ENCODE peak calls at places on chromosomes 7 and 10, in four cellular contexts. One of them, this sample, is unnamed.

GRCh38 chr7:75856562-75856961 is 22.3 kb upstream of the RHBDD2 start:
- DNase-seq in tibial artery: no peak
- DNase-seq in AG10803: no peak
- DNase-seq in astrocyte of the spinal cord: no peak
- DNase-seq in this sample: no peak

GRCh38 chr10:85225311-85225710 is 896.9 kb downstream of the CCSER2 start:
- DNase-seq in AG10803: no peak
- DNase-seq in tibial artery: no peak
- DNase-seq in astrocyte of the spinal cord: no peak
- DNase-seq in this sample: no peak

GRCh38 chr7:155257482-155258232 is 40.0 kb upstream of the INSIG1 start:
- DNase-seq in AG10803: peak
- DNase-seq in astrocyte of the spinal cord: peak
- DNase-seq in tibial artery: peak
- DNase-seq in this sample: no peak

GRCh38 chr7:135510603-135511183 is 791 bp upstream of the CNOT4 start:
- DNase-seq in tibial artery: no peak
- DNase-seq in AG10803: peak
- DNase-seq in astrocyte of the spinal cord: peak
- DNase-seq in this sample: no peak

GRCh38 chr7:142889825-142890224 is 4.3 kb upstream of the TRPV6 start:
- DNase-seq in AG10803: no peak
- DNase-seq in tibial artery: no peak
- DNase-seq in astrocyte of the spinal cord: no peak
- DNase-seq in this sample: no peak

GRCh38 chr10:34489436-34489835 is 325.7 kb downstream of the PARD3 start:
- DNase-seq in AG10803: no peak
- DNase-seq in astrocyte of the spinal cord: no peak
- DNase-seq in tibial artery: no peak
- DNase-seq in this sample: no peak

GRCh38 chr7:34100661-34101060 is 195.3 kb downstream of the BMPER start:
- DNase-seq in AG10803: no peak
- DNase-seq in tibial artery: no peak
- DNase-seq in astrocyte of the spinal cord: no peak
- DNase-seq in this sample: no peak

GRCh38 chr10:126215767-126216166 is 172.5 kb downstream of the ADAM12 start:
- DNase-seq in AG10803: peak
- DNase-seq in tibial artery: no peak
- DNase-seq in astrocyte of the spinal cord: no peak
- DNase-seq in this sample: no peak

GRCh38 chr10:125263551-125263950 is 103.2 kb upstream of the CTBP2 start:
- DNase-seq in AG10803: peak
- DNase-seq in astrocyte of the spinal cord: no peak
- DNase-seq in tibial artery: no peak
- DNase-seq in this sample: no peak

GRCh38 chr10:75211007-75211735 is 575 bp downstream of the VDAC2 start:
- DNase-seq in astrocyte of the spinal cord: peak
- DNase-seq in AG10803: peak
- DNase-seq in tibial artery: no peak
- DNase-seq in this sample: no peak

GRCh38 chr7:151400626-151401315 is 9.1 kb downstream of the WDR86 start:
- DNase-seq in AG10803: no peak
- DNase-seq in tibial artery: no peak
- DNase-seq in astrocyte of the spinal cord: no peak
- DNase-seq in this sample: no peak

GRCh38 chr7:44867073-44867990 is 18.0 kb downstream of the PURB start:
- DNase-seq in tibial artery: no peak
- DNase-seq in astrocyte of the spinal cord: peak
- DNase-seq in AG10803: peak
- DNase-seq in this sample: no peak

GRCh38 chr10:26367771-26368170 is 70.4 kb upstream of the APBB1IP start:
- DNase-seq in AG10803: peak
- DNase-seq in astrocyte of the spinal cord: peak
- DNase-seq in tibial artery: no peak
- DNase-seq in this sample: no peak

GRCh38 chr7:122299935-122300606 is 4.5 kb downstream of the FEZF1 start:
- DNase-seq in astrocyte of the spinal cord: no peak
- DNase-seq in AG10803: no peak
- DNase-seq in tibial artery: no peak
- DNase-seq in this sample: no peak

GRCh38 chr7:19020711-19021110 is 96.7 kb downstream of the TWIST1 start:
- DNase-seq in AG10803: peak
- DNase-seq in tibial artery: no peak
- DNase-seq in astrocyte of the spinal cord: peak
- DNase-seq in this sample: no peak

GRCh38 chr10:99339077-99339476 is 9.9 kb downstream of the CNNM1 start:
- DNase-seq in AG10803: peak
- DNase-seq in astrocyte of the spinal cord: peak
- DNase-seq in tibial artery: no peak
- DNase-seq in this sample: no peak

GRCh38 chr7:29400435-29400834 is 163.2 kb upstream of the PRR15 start:
- DNase-seq in AG10803: no peak
- DNase-seq in astrocyte of the spinal cord: no peak
- DNase-seq in tibial artery: no peak
- DNase-seq in this sample: no peak

GRCh38 chr7:100785878-100786277 is 41.4 kb downstream of the EPHB4 start:
- DNase-seq in astrocyte of the spinal cord: no peak
- DNase-seq in tibial artery: no peak
- DNase-seq in AG10803: no peak
- DNase-seq in this sample: no peak

GRCh38 chr7:147775564-147775963 is 815.0 kb upstream of the C7orf33 start:
- DNase-seq in tibial artery: no peak
- DNase-seq in astrocyte of the spinal cord: no peak
- DNase-seq in AG10803: peak
- DNase-seq in this sample: no peak

GRCh38 chr7:18866359-18867036 is 250.9 kb downstream of the TWIST1 start:
- DNase-seq in astrocyte of the spinal cord: peak
- DNase-seq in AG10803: peak
- DNase-seq in tibial artery: peak
- DNase-seq in this sample: no peak

GRCh38 chr10:91820144-91820543 is 21.9 kb downstream of the TNKS2 start:
- DNase-seq in AG10803: no peak
- DNase-seq in astrocyte of the spinal cord: peak
- DNase-seq in tibial artery: no peak
- DNase-seq in this sample: no peak

GRCh38 chr10:43198682-43199005 is 60.4 kb downstream of the CSGALNACT2 start:
- DNase-seq in tibial artery: peak
- DNase-seq in astrocyte of the spinal cord: no peak
- DNase-seq in AG10803: no peak
- DNase-seq in this sample: no peak

GRCh38 chr7:148368562-148368961 is 222.0 kb upstream of the C7orf33 start:
- DNase-seq in AG10803: no peak
- DNase-seq in astrocyte of the spinal cord: no peak
- DNase-seq in tibial artery: no peak
- DNase-seq in this sample: no peak

DNA sequence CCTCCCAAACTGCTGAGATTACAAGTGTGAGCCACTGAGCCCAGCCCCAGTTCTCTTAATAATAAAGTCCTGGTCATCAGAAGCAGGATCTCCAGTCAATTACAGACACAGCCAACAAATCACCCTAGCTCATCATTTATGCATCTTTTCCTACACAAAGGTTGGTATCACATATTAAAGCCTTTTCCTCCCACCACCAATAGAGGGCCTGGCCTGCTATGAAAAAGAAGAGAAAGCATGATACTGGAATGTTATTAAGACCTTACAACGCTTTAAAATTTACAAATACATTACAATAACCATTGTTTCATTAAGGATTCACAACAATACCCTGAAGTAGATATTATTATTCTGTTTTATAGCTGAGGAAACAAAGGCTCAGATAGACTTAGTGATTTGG is 25.9 kb downstream of the VAX1 start:
- DNase-seq in AG10803: no peak
- DNase-seq in astrocyte of the spinal cord: no peak
- DNase-seq in tibial artery: no peak
- DNase-seq in this sample: no peak
- TF ChIP-seq CTCF in AG10803: peak
- TF ChIP-seq CTCF in astrocyte of the spinal cord: peak
- TF ChIP-seq CTCF in tibial artery: no peak
- TF ChIP-seq CTCF in this sample: peak

DNA sequence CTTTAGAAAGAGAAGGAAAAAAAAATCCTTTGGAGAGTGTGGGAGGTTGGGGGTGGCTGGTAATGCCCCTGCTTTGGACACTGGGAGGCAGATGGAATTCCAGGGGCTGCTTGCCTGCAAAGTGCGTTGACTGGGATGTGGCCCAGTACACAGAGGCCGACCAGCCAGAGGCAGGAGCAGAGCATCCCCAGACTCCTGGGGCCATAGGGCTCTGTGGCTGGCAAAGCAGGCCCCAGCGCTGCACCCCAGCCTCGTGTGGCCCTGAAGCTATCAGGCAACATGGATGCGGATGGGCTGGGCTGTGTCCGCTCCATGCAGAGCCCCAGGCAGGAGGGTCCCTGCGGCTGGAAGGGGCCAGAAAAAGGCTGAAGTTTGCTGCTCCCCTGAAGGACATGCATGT is 361.6 kb upstream of the FZD8 start:
- DNase-seq in astrocyte of the spinal cord: no peak
- DNase-seq in AG10803: no peak
- DNase-seq in tibial artery: no peak
- DNase-seq in this sample: no peak
- TF ChIP-seq CTCF in astrocyte of the spinal cord: no peak
- TF ChIP-seq CTCF in AG10803: no peak
- TF ChIP-seq CTCF in tibial artery: no peak
- TF ChIP-seq CTCF in this sample: no peak

DNA sequence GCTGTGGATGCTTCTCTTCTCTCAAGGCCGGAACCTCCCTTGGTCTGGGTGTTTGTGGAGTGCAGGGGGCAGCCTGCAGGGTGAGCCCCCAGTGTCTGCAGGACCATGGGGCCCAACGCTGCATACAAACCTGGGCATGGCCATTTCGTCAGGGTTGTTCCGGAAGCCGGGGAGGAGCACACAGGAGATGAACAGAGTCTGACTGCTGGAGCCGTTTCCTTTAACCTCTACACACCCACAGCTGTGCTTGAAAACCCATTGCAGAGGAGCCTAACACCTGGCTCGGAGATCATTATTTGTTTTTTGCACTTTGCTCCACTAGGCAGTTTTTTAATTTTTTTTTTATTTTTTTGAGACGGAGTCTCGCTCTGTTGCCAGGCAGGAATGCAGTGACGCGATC is 167.6 kb upstream of the INSYN2A start:
- DNase-seq in AG10803: no peak
- DNase-seq in tibial artery: no peak
- DNase-seq in astrocyte of the spinal cord: no peak
- DNase-seq in this sample: no peak
- TF ChIP-seq CTCF in AG10803: no peak
- TF ChIP-seq CTCF in tibial artery: no peak
- TF ChIP-seq CTCF in astrocyte of the spinal cord: no peak
- TF ChIP-seq CTCF in this sample: no peak

GRCh38 chr7:2144926-2145325 is 87.8 kb downstream of the MAD1L1 start:
- DNase-seq in astrocyte of the spinal cord: no peak
- DNase-seq in tibial artery: no peak
- DNase-seq in AG10803: no peak
- DNase-seq in this sample: no peak

GRCh38 chr7:2145835-2146580 is 86.7 kb downstream of the MAD1L1 start:
- DNase-seq in tibial artery: no peak
- DNase-seq in astrocyte of the spinal cord: no peak
- DNase-seq in AG10803: no peak
- DNase-seq in this sample: no peak

GRCh38 chr7:2148814-2149213 is 83.9 kb downstream of the MAD1L1 start:
- DNase-seq in astrocyte of the spinal cord: no peak
- DNase-seq in tibial artery: no peak
- DNase-seq in AG10803: no peak
- DNase-seq in this sample: no peak

GRCh38 chr7:2148189-2148588 is 84.6 kb downstream of the MAD1L1 start:
- DNase-seq in astrocyte of the spinal cord: no peak
- DNase-seq in tibial artery: no peak
- DNase-seq in AG10803: no peak
- DNase-seq in this sample: no peak

GRCh38 chr7:2146676-2147472 is 85.9 kb downstream of the MAD1L1 start:
- DNase-seq in tibial artery: no peak
- DNase-seq in astrocyte of the spinal cord: no peak
- DNase-seq in AG10803: no peak
- DNase-seq in this sample: no peak
- TF ChIP-seq CTCF in tibial artery: no peak
- TF ChIP-seq CTCF in astrocyte of the spinal cord: no peak
- TF ChIP-seq CTCF in AG10803: no peak
- TF ChIP-seq CTCF in this sample: no peak

DNA sequence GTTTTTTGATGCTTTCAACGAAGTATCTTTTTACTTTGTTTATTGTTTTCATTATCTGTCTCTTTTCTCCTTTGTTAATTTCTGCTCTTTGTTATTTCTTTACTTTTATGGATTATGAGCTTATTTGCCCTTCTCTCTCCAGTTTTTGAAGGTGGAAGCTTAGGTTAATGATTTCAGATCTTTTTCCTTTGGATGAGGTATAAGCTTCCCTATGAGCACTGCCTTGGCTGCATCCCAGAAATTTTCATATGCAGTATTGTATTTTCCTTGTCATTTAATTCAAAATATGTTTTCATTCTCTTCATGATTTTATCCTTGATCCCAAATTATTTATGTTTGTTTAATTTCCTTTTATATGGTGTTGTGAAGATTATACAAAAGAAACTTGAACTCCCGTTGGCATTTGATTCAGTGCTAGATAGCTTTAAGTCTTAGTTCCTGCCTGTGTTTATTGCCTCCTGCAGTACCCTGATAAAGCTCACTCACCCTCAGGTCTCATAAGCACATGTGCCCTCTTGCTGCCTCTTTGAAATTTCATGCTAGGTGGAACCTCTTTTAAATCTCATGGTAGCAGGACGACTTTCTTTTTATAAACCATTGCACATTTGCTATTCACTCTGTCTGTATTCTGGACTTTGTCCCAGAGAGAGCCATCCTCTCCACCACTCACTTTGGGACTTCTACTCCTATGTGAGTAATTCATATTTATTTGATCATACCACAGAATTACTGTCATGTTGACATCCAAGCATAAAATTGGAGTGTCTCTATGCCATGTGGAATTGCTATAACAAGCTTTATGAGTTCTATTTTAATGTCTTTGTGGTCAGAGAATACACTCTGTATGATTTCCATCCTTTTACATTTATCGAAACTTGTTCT is 23.0 kb upstream of the CEP41 start:
- DNase-seq in tibial artery: no peak
- DNase-seq in AG10803: no peak
- DNase-seq in astrocyte of the spinal cord: no peak
- DNase-seq in this sample: no peak
- TF ChIP-seq CTCF in tibial artery: no peak
- TF ChIP-seq CTCF in AG10803: no peak
- TF ChIP-seq CTCF in astrocyte of the spinal cord: no peak
- TF ChIP-seq CTCF in this sample: no peak